ENCODE peak calls at places on chromosomes 7 and 10, in four cellular contexts. V is SK-N-SH, A is K562, D is GM12878. S is an unnamed sample.

GRCh38 chr7:18361756-18362155 is 133.8 kb upstream of the HDAC9 start:
- DNase-seq in V (no peak), A (no peak), D (no peak), S (peak; percentile 68)

GRCh38 chr10:17235136-17235535 is 7.1 kb downstream of the VIM start:
- DNase-seq in V (no peak), A (no peak), D (no peak), S (peak; percentile 14)

GRCh38 chr10:122421054-122421625 is 33.3 kb upstream of the ARMS2 start:
- DNase-seq in V (no peak), A (no peak), D (no peak), S (no peak)

GRCh38 chr10:28179490-28180099 is 123.3 kb downstream of the MPP7 start:
- DNase-seq in V (peak; percentile 23), A (peak; percentile 42), D (no peak), S (no peak)

GRCh38 chr7:136923111-136923510 is 54.7 kb downstream of the CHRM2 start:
- DNase-seq in V (no peak), A (no peak), D (no peak), S (no peak)

GRCh38 chr10:17053061-17053460 is 76.5 kb downstream of the CUBN start:
- DNase-seq in V (no peak), A (no peak), D (no peak), S (no peak)

GRCh38 chr7:69738396-69738889 is 140.2 kb downstream of the AUTS2 start:
- DNase-seq in V (no peak), A (no peak), D (peak; percentile 82), S (no peak)

GRCh38 chr7:155961241-155962190 is 149.3 kb upstream of the SHH start:
- DNase-seq in V (no peak), A (no peak), D (no peak), S (no peak)

GRCh38 chr7:74033372-74034311 is 5.7 kb downstream of the ELN start:
- DNase-seq in V (peak; percentile 97), A (peak; percentile 55), D (no peak), S (no peak)

GRCh38 chr10:116978906-116979305 is 26.1 kb downstream of the SHTN1 start:
- DNase-seq in V (no peak), A (no peak), D (no peak), S (no peak)

GRCh38 chr10:94315975-94316464 is 46.7 kb downstream of the NOC3L start:
- DNase-seq in V (no peak), A (no peak), D (no peak), S (no peak)

GRCh38 chr10:10824611-10825148 is 193.0 kb upstream of the CELF2 start:
- DNase-seq in V (no peak), A (no peak), D (no peak), S (no peak)

GRCh38 chr10:101226506-101226887 is 2.8 kb downstream of the LBX1 start:
- DNase-seq in V (no peak), A (no peak), D (no peak), S (no peak)

GRCh38 chr7:135644154-135644553 is 18.2 kb upstream of the STMP1 start:
- DNase-seq in V (no peak), A (no peak), D (no peak), S (no peak)

GRCh38 chr10:98209441-98209840 is 58.6 kb downstream of the LOXL4 start:
- DNase-seq in V (no peak), A (no peak), D (no peak), S (no peak)

GRCh38 chr10:89481662-89482061 is 53.7 kb downstream of the SLC16A12 start:
- DNase-seq in V (no peak), A (no peak), D (no peak), S (no peak)

GRCh38 chr7:85025312-85025756 is 161.5 kb downstream of the SEMA3D start:
- DNase-seq in V (no peak), A (no peak), D (no peak), S (no peak)

GRCh38 chr10:72044417-72045041 is 43.8 kb downstream of the SPOCK2 start:
- DNase-seq in V (peak; percentile 70), A (no peak), D (no peak), S (no peak)

GRCh38 chr10:51269816-51270215 is 195.5 kb downstream of the PRKG1 start:
- DNase-seq in V (no peak), A (no peak), D (no peak), S (no peak)

DNA sequence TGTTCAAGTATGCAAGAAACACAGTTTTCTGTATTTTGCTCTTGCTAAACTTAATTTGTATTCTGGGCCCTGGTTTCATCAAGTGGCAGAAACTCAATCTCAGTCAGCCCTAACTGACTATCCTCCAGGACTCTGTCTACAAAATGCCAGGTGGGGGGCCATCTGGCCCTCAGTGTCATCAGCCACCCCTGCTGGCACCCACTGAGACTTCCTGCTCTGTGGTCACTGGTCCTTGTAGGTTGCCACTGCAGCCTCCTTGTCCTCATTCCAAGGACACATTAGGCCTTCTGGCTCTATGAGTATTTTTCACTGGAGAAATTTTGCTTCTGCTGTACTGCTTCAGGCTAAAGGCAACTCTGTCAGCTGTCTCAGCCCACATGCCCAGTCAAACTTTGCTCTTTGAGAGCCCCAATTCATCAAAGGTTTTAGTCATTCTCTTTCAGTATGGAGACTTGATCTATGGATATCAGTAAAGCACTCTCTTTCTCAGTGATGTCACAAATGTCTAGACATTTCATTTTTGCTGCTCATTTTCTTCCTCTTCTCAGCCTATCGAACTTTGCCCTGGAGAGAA is 163.6 kb downstream of the KCND2 start:
- DNase-seq in V (no peak), A (no peak), D (no peak), S (no peak)
- TF ChIP-seq USF1 in V (no peak), A (no peak), D (no peak), S (no peak)

GRCh38 chr7:131522325-131522920 is 34.0 kb downstream of the PODXL start:
- DNase-seq in V (no peak), A (no peak), D (no peak), S (peak; percentile 10)

GRCh38 chr7:131513245-131514061 is 43.0 kb downstream of the PODXL start:
- DNase-seq in V (peak; percentile 92), A (peak; percentile 87), D (no peak), S (peak; percentile 90)

GRCh38 chr7:131521651-131522163 is 34.7 kb downstream of the PODXL start:
- DNase-seq in V (no peak), A (no peak), D (no peak), S (peak; percentile 41)

GRCh38 chr7:131517218-131517923 is 39.1 kb downstream of the PODXL start:
- DNase-seq in V (no peak), A (no peak), D (no peak), S (no peak)

DNA sequence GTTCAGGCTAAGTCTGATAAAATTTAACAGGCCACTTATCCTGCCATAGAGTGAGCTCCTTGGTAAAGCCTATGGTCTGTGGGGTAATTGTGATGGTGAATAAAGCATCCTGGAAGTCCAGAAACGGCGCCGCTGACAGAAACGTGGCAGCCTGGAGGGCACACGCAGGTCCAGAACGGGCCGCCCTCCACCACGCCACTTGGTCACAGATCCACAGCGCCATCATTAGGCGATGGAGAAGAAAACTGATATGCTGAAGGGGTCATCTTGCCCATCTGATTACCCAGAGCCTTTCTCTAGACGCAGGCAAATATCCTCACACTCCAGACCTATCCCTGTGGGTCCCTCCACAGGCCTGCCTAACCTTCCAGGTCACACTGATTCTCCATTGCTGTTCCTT is 37.8 kb downstream of the PODXL start:
- DNase-seq in V (no peak), A (no peak), D (no peak), S (no peak)
- TF ChIP-seq USF1 in V (no peak), A (no peak), D (no peak), S (no peak)

DNA sequence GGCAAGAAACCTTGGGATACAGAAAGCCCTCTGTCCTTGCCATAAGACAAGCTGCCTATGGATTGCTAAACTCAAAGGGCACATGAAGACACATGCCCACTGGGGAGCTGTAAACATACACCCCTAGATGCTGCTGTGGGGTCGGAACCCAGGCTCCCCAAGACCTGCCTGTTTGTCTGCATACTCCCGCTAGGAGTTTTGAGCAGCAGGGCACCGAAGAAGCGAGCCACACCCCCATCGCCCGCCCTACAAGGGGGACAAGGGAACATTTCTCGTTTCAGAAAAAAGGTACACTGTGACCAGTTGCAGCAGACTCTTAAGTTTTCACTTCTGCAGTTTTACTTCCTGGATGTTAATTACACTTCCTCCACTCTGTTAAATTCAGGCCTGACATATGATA is 680.2 kb upstream of the GHITM start:
- DNase-seq in V (no peak), A (no peak), D (no peak), S (no peak)
- TF ChIP-seq USF1 in V (no peak), A (no peak), D (no peak), S (no peak)

DNA sequence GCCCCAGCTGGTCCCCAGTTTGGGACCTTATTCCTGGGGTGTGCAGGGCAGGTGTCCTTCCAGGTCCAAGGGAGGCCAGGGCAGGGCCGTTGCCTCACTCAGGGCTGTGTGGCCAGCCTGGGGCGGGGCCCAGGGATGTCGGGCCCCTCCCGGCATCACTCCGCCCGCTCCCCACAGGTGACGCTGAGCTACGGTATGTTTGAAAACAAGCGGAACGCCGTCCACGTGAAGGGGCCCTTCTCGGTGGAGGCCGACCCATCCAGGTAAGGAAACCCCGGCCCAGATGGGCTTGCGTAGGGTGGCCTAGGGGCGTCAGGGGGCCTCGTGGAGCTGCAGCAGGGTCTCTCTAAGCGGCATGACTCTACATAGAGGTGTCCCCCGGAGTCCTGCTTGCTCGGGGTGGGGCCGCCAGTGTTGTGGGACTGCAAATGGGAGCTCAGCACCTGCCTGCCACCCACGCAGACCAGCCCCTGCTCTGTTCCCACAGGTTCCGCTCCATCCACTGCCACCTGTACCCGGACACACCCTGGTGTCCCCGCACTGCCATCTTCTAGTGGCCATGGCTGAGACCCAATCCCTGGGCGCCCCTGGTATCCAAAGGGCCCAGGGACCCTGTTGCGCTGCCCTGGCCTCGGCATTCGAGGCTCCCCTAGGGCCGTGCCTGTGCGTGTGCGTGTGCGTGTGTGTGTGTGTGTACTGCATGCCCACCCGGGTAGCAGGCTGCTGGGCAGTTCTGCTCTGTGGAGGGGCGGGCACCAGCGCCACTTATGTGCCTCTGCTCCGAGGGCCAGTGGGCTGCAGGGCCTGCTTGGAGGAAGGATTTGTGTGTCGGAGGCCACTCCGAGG is 7.3 kb downstream of the LFNG start:
- DNase-seq in V (no peak), A (no peak), D (no peak), S (no peak)
- TF ChIP-seq USF1 in V (no peak), A (no peak), D (no peak), S (no peak)

GRCh38 chr7:16644987-16645592 is 464 bp downstream of the ANKMY2 start:
- DNase-seq in V (peak; percentile 85), A (peak; percentile 60), D (no peak), S (peak; percentile 36)
- TF ChIP-seq USF1 in V (no peak), A (no peak), D (no peak), S (no peak)

GRCh38 chr7:130955560-130955919 is 221.5 kb upstream of the KLF14 start:
- DNase-seq in V (no peak), A (no peak), D (no peak), S (no peak)
- TF ChIP-seq USF1 in V (no peak), A (no peak), D (no peak), S (no peak)

DNA sequence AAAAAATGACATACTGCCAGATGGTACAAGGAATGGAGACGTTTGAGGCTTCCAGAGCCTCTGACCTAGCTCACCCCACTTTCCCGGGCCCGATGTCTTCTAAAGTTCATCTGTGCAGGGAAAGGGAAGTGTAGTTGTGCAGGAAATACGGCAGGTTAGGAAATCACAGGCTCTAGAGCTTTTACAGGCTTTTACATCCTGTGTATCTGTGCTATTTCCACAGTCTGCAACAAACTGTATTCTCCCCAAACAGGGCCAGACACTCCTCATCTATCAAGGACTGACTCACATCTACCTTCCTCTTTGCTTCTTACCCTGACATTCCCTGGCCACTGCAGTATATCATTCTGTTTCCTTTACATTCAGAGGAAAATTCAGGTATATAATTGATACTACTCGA is 185.8 kb upstream of the PRSS58 start:
- DNase-seq in V (no peak), A (no peak), D (no peak), S (no peak)
- TF ChIP-seq USF1 in V (no peak), A (no peak), D (no peak), S (no peak)

GRCh38 chr10:49404321-49404878 is 8.5 kb upstream of the DRGX start:
- DNase-seq in V (no peak), A (no peak), D (no peak), S (no peak)
- TF ChIP-seq USF1 in V (no peak), A (no peak), D (no peak), S (no peak)

GRCh38 chr10:48249763-48250351 is 24.6 kb downstream of the FRMPD2 start:
- DNase-seq in V (no peak), A (no peak), D (no peak), S (no peak)
- TF ChIP-seq USF1 in V (no peak), A (no peak), D (no peak), S (no peak)

S was measured in WTC11.